ENCODE peak calls at places on chromosomes 1 and 21, in ten cellular contexts. U is effector CD4-positive, alpha-beta T cell; T is epithelial cell of proximal tubule; X is stimulated activated naive CD4-positive, alpha-beta T cell; A is right cardiac atrium; P is B cell; L is stimulated activated CD4-positive, alpha-beta T cell treated with anti-CD3 and anti-CD28 coated beads, TNF-alpha, amount 100 ng/mL, for 1 hour; W is caudate nucleus; D is neural crest cell; I is endothelial cell. Q is an unnamed sample.
A peak's percentile ranks its signal among the peaks of the same experiment; 100 is the strongest.

GRCh38 chr1:30135729-30136128 is 587.7 kb downstream of the MATN1 start:
- DNase-seq in L (no peak), U (no peak), W (no peak), T (no peak), D (no peak), I (no peak), P (no peak), X (no peak), A (no peak), Q (no peak)

GRCh38 chr1:7294636-7295035 is 476.5 kb upstream of the VAMP3 start:
- DNase-seq in A (no peak), T (no peak), P (no peak), D (no peak), U (no peak), L (no peak), I (no peak), X (no peak), W (no peak), Q (no peak)

GRCh38 chr1:15965228-15965767 is 10.6 kb downstream of the ZBTB17 start:
- DNase-seq in T (no peak), X (no peak), I (no peak), D (no peak), U (no peak), L (no peak), W (peak; percentile 80), A (no peak), P (no peak), Q (no peak)

GRCh38 chr1:77539510-77540142 is 142.8 kb downstream of the ZZZ3 start:
- DNase-seq in X (no peak), U (no peak), A (peak; percentile 51), D (no peak), I (no peak), P (no peak), T (peak; percentile 45), W (no peak), L (no peak), Q (peak; percentile 23)

GRCh38 chr1:8423702-8424538 is 106.0 kb downstream of the SLC45A1 start:
- DNase-seq in P (peak; percentile 56), T (no peak), D (peak; percentile 54), U (peak; percentile 44), I (peak; percentile 70), W (no peak), X (peak; percentile 68), A (peak; percentile 78), L (no peak), Q (peak; percentile 94)

GRCh38 chr1:214136336-214136735 is 144.6 kb upstream of the SMYD2 start:
- DNase-seq in P (no peak), T (no peak), D (no peak), X (no peak), I (no peak), W (no peak), U (no peak), L (no peak), A (no peak), Q (no peak)

GRCh38 chr1:147721711-147722110 is 38.7 kb downstream of the GJA5 start:
- DNase-seq in I (no peak), D (no peak), L (no peak), W (no peak), T (no peak), X (no peak), A (no peak), P (no peak), U (no peak), Q (peak; percentile 96)

GRCh38 chr21:42779431-42779861 is 99.9 kb downstream of the WDR4 start:
- DNase-seq in T (no peak), I (no peak), D (no peak), A (no peak), W (no peak), P (no peak), X (no peak), U (no peak), L (no peak), Q (peak; percentile 40)

GRCh38 chr1:22540311-22540710 is 23.0 kb upstream of the EPHA8 start:
- DNase-seq in T (no peak), X (no peak), A (no peak), I (no peak), D (no peak), U (no peak), W (no peak), L (no peak), P (no peak), Q (no peak)

GRCh38 chr1:84963021-84963420 is 33.9 kb downstream of the MCOLN2 start:
- DNase-seq in A (no peak), U (no peak), I (no peak), T (no peak), X (no peak), L (no peak), D (no peak), P (no peak), W (no peak), Q (no peak)

GRCh38 chr1:205917466-205918248 is 25.6 kb downstream of the SLC26A9 start:
- DNase-seq in L (no peak), U (no peak), I (no peak), D (no peak), A (no peak), W (no peak), T (no peak), P (no peak), X (no peak), Q (no peak)

GRCh38 chr1:235675152-235675890 is 25.7 kb upstream of the GNG4 start:
- DNase-seq in W (no peak), A (no peak), D (no peak), T (no peak), I (no peak), U (no peak), P (no peak), L (no peak), X (no peak), Q (no peak)

GRCh38 chr1:7454052-7454815 is 316.9 kb upstream of the VAMP3 start:
- DNase-seq in A (peak; percentile 81), L (no peak), I (peak; percentile 49), U (no peak), T (no peak), X (no peak), P (no peak), W (no peak), D (peak; percentile 35), Q (peak; percentile 50)

GRCh38 chr1:185170291-185170848 is 13.4 kb downstream of the SWT1 start:
- DNase-seq in D (peak; percentile 43), W (no peak), I (peak; percentile 49), U (peak; percentile 15), L (peak; percentile 1), T (no peak), A (peak; percentile 33), P (peak; percentile 50), X (peak; percentile 27), Q (peak; percentile 84)

GRCh38 chr1:32759997-32760623 is 57.0 kb downstream of the YARS1 start:
- DNase-seq in I (no peak), P (no peak), L (no peak), W (no peak), T (peak; percentile 66), X (no peak), A (peak; percentile 62), U (no peak), D (no peak), Q (peak; percentile 99)

GRCh38 chr1:77514871-77515776 is 167.3 kb downstream of the ZZZ3 start:
- DNase-seq in I (peak; percentile 30), L (no peak), A (peak; percentile 73), D (peak; percentile 26), U (no peak), X (no peak), W (peak; percentile 43), P (no peak), T (no peak), Q (peak; percentile 92)

GRCh38 chr1:205440476-205441317 is 15.1 kb downstream of the BLACAT1 start:
- DNase-seq in L (peak; percentile 29), P (peak; percentile 64), D (no peak), I (peak; percentile 47), U (peak; percentile 44), W (no peak), T (peak; percentile 40), A (peak; percentile 81), X (peak; percentile 39), Q (peak; percentile 97)

GRCh38 chr1:236214761-236215160 is 67.0 kb downstream of the ERO1B start:
- DNase-seq in P (no peak), W (no peak), D (no peak), T (no peak), X (no peak), U (no peak), A (no peak), L (no peak), I (no peak), Q (no peak)

GRCh38 chr1:229297746-229298145 is 26.8 kb downstream of the RAB4A start:
- DNase-seq in I (no peak), D (no peak), T (no peak), A (no peak), X (no peak), P (no peak), U (no peak), W (no peak), L (no peak), Q (no peak)

GRCh38 chr1:229309684-229310083 is 33.2 kb downstream of the CCSAP start:
- DNase-seq in D (no peak), X (no peak), L (no peak), U (no peak), P (no peak), A (no peak), W (no peak), I (no peak), T (no peak), Q (no peak)

GRCh38 chr21:16395285-16395684 is 665.5 kb downstream of the USP25 start:
- DNase-seq in T (no peak), X (no peak), W (no peak), P (no peak), A (no peak), D (no peak), U (no peak), I (no peak), L (no peak), Q (no peak)

Q was measured in mesendoderm.